ENCODE peak calls at places on chromosomes 11 and 22, in six cellular contexts. I is GM12878, A is WTC11, X is GM23338, Q is HepG2, W is H1. F is an unnamed sample.

GRCh38 chr11:44286268-44286880 is 23.6 kb downstream of the ALX4 start:
- DNase-seq in I (peak), A (peak), X (peak), Q (peak), W (peak), F (peak)

GRCh38 chr22:46754110-46754799 is 8.2 kb upstream of the TBC1D22A start:
- DNase-seq in I (no peak), A (no peak), X (no peak), Q (peak), W (no peak), F (peak)

GRCh38 chr22:37943471-37944198 is 9.8 kb downstream of the C22orf23 start:
- DNase-seq in I (no peak), A (no peak), X (no peak), Q (no peak), W (no peak), F (no peak)

GRCh38 chr11:117418685-117419084 is 91.0 kb downstream of the CEP164 start:
- DNase-seq in I (no peak), A (no peak), X (no peak), Q (peak), W (no peak), F (no peak)

GRCh38 chr22:46619830-46620501 is at the start of gene GRAMD4:
- DNase-seq in I (no peak), A (no peak), X (no peak), Q (peak), W (no peak), F (peak)

GRCh38 chr22:39738746-39739145 is 154.8 kb downstream of the ENTHD1 start:
- DNase-seq in I (no peak), A (no peak), X (no peak), Q (no peak), W (no peak), F (no peak)

GRCh38 chr22:25053153-25053805 is 100.8 kb downstream of the KIAA1671 start:
- DNase-seq in I (no peak), A (no peak), X (no peak), Q (peak), W (no peak), F (no peak)

GRCh38 chr22:35587447-35587870 is 29.7 kb downstream of the MB start:
- DNase-seq in I (no peak), A (no peak), X (no peak), Q (no peak), W (no peak), F (no peak)

GRCh38 chr11:92251980-92252379 is 27.4 kb downstream of the FAT3 start:
- DNase-seq in I (no peak), A (no peak), X (no peak), Q (no peak), W (no peak), F (no peak)

GRCh38 chr11:119478711-119479285 is 55.8 kb upstream of the THY1 start:
- DNase-seq in I (no peak), A (no peak), X (peak), Q (no peak), W (peak), F (no peak)

GRCh38 chr11:45929486-45930030 is 7.1 kb downstream of the LARGE2 start:
- DNase-seq in I (no peak), A (no peak), X (no peak), Q (no peak), W (no peak), F (no peak)
- TF ChIP-seq CREB1 in I (no peak), A (no peak), X (no peak), Q (no peak), W (no peak), F (no peak)

GRCh38 chr11:20448838-20449237 is 61.3 kb downstream of the PRMT3 start:
- DNase-seq in I (no peak), A (no peak), X (peak), Q (no peak), W (no peak), F (no peak)

GRCh38 chr11:20453657-20454316 is 66.3 kb downstream of the PRMT3 start:
- DNase-seq in I (no peak), A (no peak), X (no peak), Q (no peak), W (no peak), F (no peak)

GRCh38 chr11:20450829-20451228 is 63.3 kb downstream of the PRMT3 start:
- DNase-seq in I (no peak), A (no peak), X (no peak), Q (no peak), W (no peak), F (no peak)

GRCh38 chr11:20452585-20452984 is 65.1 kb downstream of the PRMT3 start:
- DNase-seq in I (no peak), A (no peak), X (no peak), Q (no peak), W (no peak), F (no peak)

DNA sequence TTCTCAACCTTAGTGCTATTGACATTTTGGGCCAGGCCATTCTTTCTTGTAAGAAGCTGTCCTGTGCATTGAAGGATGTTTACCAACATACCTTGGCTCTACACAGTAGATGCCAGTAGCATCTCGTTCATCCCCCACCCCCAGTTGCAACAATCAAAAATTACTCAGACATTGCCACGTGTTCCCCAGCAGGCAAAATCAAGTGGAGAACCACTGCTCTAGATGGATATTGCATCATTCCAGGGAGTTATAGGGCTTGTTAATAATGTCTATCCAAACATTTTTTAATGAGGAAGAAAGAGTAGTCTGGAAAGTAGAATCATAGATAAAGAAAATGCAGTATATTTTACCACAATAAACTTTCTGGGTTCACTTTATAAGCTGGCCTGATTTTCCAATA is 64.1 kb downstream of the PRMT3 start:
- DNase-seq in I (no peak), A (no peak), X (no peak), Q (no peak), W (no peak), F (no peak)
- TF ChIP-seq CREB1 in I (no peak), A (no peak), X (no peak), Q (no peak), W (no peak), F (no peak)

DNA sequence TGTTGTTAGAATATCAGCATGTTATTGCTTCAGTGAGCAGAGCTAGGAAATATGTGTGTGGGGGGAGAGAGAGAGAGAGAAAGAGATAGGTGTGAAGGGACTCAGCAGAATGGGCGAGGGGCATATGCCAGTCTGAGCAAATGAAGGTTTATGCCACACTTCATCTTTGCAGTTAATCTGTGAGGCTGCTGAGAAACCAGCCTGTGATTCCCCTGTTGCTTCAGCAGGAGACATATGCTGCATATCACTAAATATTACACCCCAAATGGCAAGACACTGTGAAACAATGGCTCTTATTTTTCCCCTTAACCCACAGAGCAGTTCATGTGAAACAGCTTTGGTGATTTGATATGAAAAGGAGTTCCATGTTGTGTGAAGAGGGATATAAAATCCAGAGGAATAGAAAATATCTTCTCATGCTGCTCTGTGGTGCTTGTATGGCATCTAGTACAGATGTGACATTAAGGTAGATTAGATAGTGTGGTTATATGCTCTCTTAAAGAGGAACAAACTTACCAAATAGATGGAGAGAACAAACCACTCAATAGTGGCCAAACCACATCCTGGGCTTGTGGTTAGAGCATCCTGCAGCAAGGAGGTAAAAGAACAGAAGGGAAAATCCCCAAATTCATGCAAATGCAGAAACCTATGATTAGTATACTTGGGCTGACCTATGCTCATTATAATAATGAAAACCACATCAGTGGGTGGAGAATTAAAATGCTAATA is 864.2 kb downstream of the FAM181B start:
- DNase-seq in I (peak), A (no peak), X (no peak), Q (no peak), W (no peak), F (no peak)
- TF ChIP-seq CREB1 in I (no peak), A (no peak), X (no peak), Q (no peak), W (no peak), F (no peak)

DNA sequence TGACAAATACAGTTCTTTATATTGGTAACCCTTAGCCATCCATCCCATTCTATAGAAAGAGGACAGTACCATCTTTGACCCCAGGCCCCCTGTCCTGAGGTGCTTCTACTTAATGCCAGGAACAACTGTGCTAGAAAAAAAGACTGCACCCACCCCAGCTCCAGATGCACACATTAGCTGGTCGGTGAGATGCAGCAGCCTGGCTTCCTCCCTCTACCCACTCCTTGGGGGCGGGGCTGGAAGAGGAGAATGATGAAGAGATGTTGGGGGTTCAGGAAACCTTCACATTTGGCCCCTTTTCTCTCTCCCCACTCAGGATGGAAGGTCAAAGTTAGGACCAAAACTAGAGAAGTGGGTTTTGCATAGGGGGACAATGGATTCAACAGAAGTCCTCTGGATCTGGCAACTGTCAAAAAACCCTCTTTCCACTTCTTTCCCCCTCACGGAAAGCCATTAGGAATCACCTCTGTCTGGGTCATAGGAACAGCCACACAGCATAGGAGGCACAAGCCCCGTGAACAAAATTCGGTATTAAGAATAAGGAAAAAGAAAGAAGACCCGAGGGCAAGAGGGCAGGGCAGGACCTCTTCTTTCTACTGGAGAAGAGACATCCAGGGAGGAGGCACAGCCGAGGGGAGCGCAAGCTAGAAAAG is 755 bp downstream of the NRIP3 start:
- DNase-seq in I (no peak), A (no peak), X (peak), Q (no peak), W (no peak), F (no peak)
- TF ChIP-seq CREB1 in I (no peak), A (no peak), X (no peak), Q (no peak), W (no peak), F (no peak)

DNA sequence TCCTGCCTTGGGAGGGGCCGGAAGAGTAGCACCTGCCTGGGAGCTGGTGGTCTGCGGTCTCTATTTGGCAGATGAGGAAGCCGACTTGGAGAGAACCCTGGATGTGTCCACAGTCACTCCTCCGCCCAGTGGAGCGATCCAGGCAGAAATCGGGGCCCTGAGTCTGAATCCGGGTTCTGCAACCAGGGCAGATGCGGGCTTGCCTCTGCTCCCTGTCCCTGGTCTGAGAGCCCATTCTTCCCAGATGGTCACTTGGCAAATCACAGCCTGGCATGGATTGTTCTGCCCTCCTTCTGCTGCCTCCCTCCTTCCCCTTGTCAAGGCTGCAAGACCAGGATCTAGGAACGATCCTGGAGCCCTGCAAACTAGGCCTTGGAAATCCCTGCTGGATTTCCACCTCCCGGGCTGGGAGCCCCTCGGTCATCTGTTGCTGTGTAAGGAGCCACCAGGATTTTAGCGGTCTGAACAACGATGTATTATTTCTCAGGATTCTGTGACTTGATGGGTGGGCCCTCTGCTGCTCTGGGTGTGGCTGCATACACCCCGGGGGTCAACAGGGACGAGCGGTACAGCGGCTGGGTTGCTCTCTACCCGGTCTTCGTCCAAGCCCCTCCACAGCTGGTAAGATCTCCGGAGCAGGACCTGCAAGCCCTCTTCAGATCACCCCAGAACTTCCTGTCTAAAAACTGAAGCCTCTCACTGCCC is 2.0 kb upstream of the ASCL2 start:
- DNase-seq in I (no peak), A (no peak), X (no peak), Q (no peak), W (peak), F (no peak)
- TF ChIP-seq CREB1 in I (no peak), A (no peak), X (no peak), Q (no peak), W (no peak), F (no peak)

GRCh38 chr11:66336234-66337102 is at the start of gene RIN1:
- DNase-seq in I (peak), A (peak), X (peak), Q (peak), W (peak), F (peak)
- TF ChIP-seq CREB1 in I (peak), A (no peak), X (no peak), Q (no peak), W (peak), F (no peak)

F was measured in K562.